ENCODE peak calls at places on chromosome 17, in eight cellular contexts. A is iPS-NIHi11; R is kidney glomerular epithelial cell; N is CD8-positive, alpha-beta memory T cell; K is RPMI7951; O is stimulated activated CD4-positive, alpha-beta T cell treated with anti-CD3 and anti-CD28 coated beads, Interleukin-1b, Interleukin-23, amount 100 ng/mL, for 1 hour; B is T-cell; P is activated CD8-positive, alpha-beta memory T cell treated with anti-CD3 and anti-CD28 coated beads for 1 hour. I is an unnamed sample.

GRCh38 chr17:31584436-31585279 is 193.2 kb downstream of the RAB11FIP4 start:
- DNase-seq in A (no peak), R (no peak), N (no peak), K (no peak), O (no peak), B (no peak), P (no peak), I (no peak)

GRCh38 chr17:61833536-61834203 is 29.7 kb downstream of the BRIP1 start:
- DNase-seq in A (no peak), R (peak), N (no peak), K (peak), O (no peak), B (no peak), P (no peak), I (no peak)

GRCh38 chr17:17080781-17081180 is 38.5 kb downstream of the MPRIP start:
- DNase-seq in A (no peak), R (no peak), N (no peak), K (no peak), O (no peak), B (no peak), P (no peak), I (no peak)

GRCh38 chr17:699350-699749 is 15.3 kb downstream of the VPS53 start:
- DNase-seq in A (no peak), R (no peak), N (no peak), K (no peak), O (no peak), B (no peak), P (no peak), I (no peak)

GRCh38 chr17:32878211-32878610 is 1.3 kb upstream of the MYO1D start:
- DNase-seq in A (no peak), R (no peak), N (no peak), K (peak), O (no peak), B (no peak), P (no peak), I (no peak)

GRCh38 chr17:59331929-59332889 is 754 bp downstream of the YPEL2 start:
- DNase-seq in A (peak), R (no peak), N (peak), K (no peak), O (no peak), B (no peak), P (no peak), I (peak)

GRCh38 chr17:142102-142661 is 4.8 kb downstream of the SCGB1C2 start:
- DNase-seq in A (peak), R (peak), N (no peak), K (peak), O (no peak), B (peak), P (no peak), I (peak)

GRCh38 chr17:31842416-31843381 is 16.3 kb downstream of the COPRS start:
- DNase-seq in A (peak), R (peak), N (peak), K (peak), O (peak), B (peak), P (peak), I (peak)

GRCh38 chr17:72452286-72453173 is 331.7 kb downstream of the SOX9 start:
- DNase-seq in A (no peak), R (no peak), N (no peak), K (no peak), O (no peak), B (no peak), P (no peak), I (no peak)

GRCh38 chr17:56658648-56659047 is 65.1 kb downstream of the NOG start:
- DNase-seq in A (no peak), R (no peak), N (no peak), K (peak), O (no peak), B (no peak), P (no peak), I (no peak)

GRCh38 chr17:71760062-71760720 is 360.6 kb upstream of the SOX9 start:
- DNase-seq in A (no peak), R (no peak), N (no peak), K (peak), O (no peak), B (no peak), P (no peak), I (no peak)